ENCODE peak calls at places on chromosomes 6 and 20, in six cellular contexts. G is tibial nerve, H is astrocyte of the cerebellum, N is left ventricle myocardium inferior, D is psoas muscle, A is adrenal gland. K is an unnamed sample.

GRCh38 chr6:106215608-106216007 is 110.0 kb downstream of the ATG5 start:
- DNase-seq in G (no peak), H (no peak), N (no peak), D (no peak), A (no peak), K (no peak)

GRCh38 chr6:50143011-50143719 is 93.4 kb upstream of the DEFB112 start:
- DNase-seq in G (no peak), H (no peak), N (no peak), D (no peak), A (no peak), K (no peak)

GRCh38 chr20:34240698-34241615 is at the start of gene ASIP:
- DNase-seq in G (no peak), H (no peak), N (no peak), D (no peak), A (no peak), K (no peak)

GRCh38 chr6:96394727-96395126 is 126.9 kb upstream of the UFL1 start:
- DNase-seq in G (no peak), H (no peak), N (no peak), D (no peak), A (peak), K (no peak)

GRCh38 chr6:37242042-37242428 is 15.5 kb upstream of the TBC1D22B start:
- DNase-seq in G (no peak), H (no peak), N (no peak), D (no peak), A (no peak), K (no peak)

GRCh38 chr6:22892452-22892851 is 323.1 kb downstream of the HDGFL1 start:
- DNase-seq in G (peak), H (peak), N (no peak), D (no peak), A (no peak), K (peak)

GRCh38 chr6:136753624-136754023 is 38.7 kb downstream of the MAP3K5 start:
- DNase-seq in G (no peak), H (no peak), N (no peak), D (no peak), A (no peak), K (no peak)

GRCh38 chr6:30480536-30481156 is 8.7 kb upstream of the HLA-E start:
- DNase-seq in G (no peak), H (no peak), N (no peak), D (no peak), A (no peak), K (no peak)

GRCh38 chr20:49461894-49462293 is 20.6 kb downstream of the KCNB1 start:
- DNase-seq in G (no peak), H (no peak), N (no peak), D (no peak), A (no peak), K (no peak)

GRCh38 chr6:30748851-30749540 is 4.6 kb upstream of the IER3 start:
- DNase-seq in G (no peak), H (no peak), N (no peak), D (no peak), A (no peak), K (peak)

GRCh38 chr20:36214684-36215256 is 21.5 kb upstream of the AAR2 start:
- DNase-seq in G (no peak), H (no peak), N (no peak), D (no peak), A (no peak), K (peak)

GRCh38 chr6:52531396-52531795 is 45.5 kb downstream of the TRAM2 start:
- DNase-seq in G (no peak), H (no peak), N (no peak), D (no peak), A (no peak), K (no peak)

GRCh38 chr6:99514089-99514488 is 1.1 kb downstream of the USP45 start:
- DNase-seq in G (no peak), H (no peak), N (no peak), D (no peak), A (no peak), K (no peak)

GRCh38 chr20:3247638-3248037 is 8.6 kb upstream of the SLC4A11 start:
- DNase-seq in G (no peak), H (no peak), N (no peak), D (no peak), A (no peak), K (no peak)

GRCh38 chr6:105884426-105884825 is 201.7 kb upstream of the PRDM1 start:
- DNase-seq in G (no peak), H (no peak), N (no peak), D (no peak), A (no peak), K (no peak)

GRCh38 chr6:56708810-56709597 is 66.3 kb upstream of the DST start:
- DNase-seq in G (no peak), H (peak), N (no peak), D (no peak), A (no peak), K (peak)

GRCh38 chr6:100342830-100343229 is 121.9 kb downstream of the SIM1 start:
- DNase-seq in G (no peak), H (no peak), N (no peak), D (no peak), A (no peak), K (peak)

GRCh38 chr6:169965657-169966311 is 214.4 kb downstream of the ERMARD start:
- DNase-seq in G (no peak), H (no peak), N (no peak), D (no peak), A (no peak), K (no peak)

GRCh38 chr6:56842602-56843475 is 112.1 kb upstream of the BEND6 start:
- DNase-seq in G (peak), H (no peak), N (peak), D (peak), A (peak), K (peak)

GRCh38 chr20:33561981-33562601 is 72.2 kb downstream of the CBFA2T2 start:
- DNase-seq in G (peak), H (peak), N (peak), D (peak), A (peak), K (peak)

GRCh38 chr6:148037496-148037895 is 305.1 kb upstream of the SASH1 start:
- DNase-seq in G (no peak), H (no peak), N (no peak), D (no peak), A (no peak), K (no peak)

GRCh38 chr20:23350007-23350854 is at the start of gene NXT1:
- DNase-seq in G (peak), H (peak), N (peak), D (peak), A (peak), K (peak)

GRCh38 chr6:3194535-3195376 is 32.7 kb downstream of the TUBB2B start:
- DNase-seq in G (no peak), H (peak), N (no peak), D (no peak), A (no peak), K (peak)

GRCh38 chr6:7431594-7432390 is 42.2 kb downstream of the RIOK1 start:
- DNase-seq in G (no peak), H (no peak), N (no peak), D (no peak), A (no peak), K (peak)

GRCh38 chr6:136235233-136235564 is 14.9 kb downstream of the MTFR2 start:
- DNase-seq in G (no peak), H (no peak), N (no peak), D (no peak), A (no peak), K (no peak)

GRCh38 chr20:58665606-58666005 is 14.5 kb downstream of the STX16 start:
- DNase-seq in G (no peak), H (no peak), N (no peak), D (peak), A (no peak), K (no peak)

GRCh38 chr6:168226832-168227434 is 92.6 kb downstream of the DACT2 start:
- DNase-seq in G (no peak), H (peak), N (no peak), D (no peak), A (no peak), K (no peak)

GRCh38 chr20:33648396-33649004 is 13.6 kb upstream of the C20orf144 start:
- DNase-seq in G (no peak), H (no peak), N (peak), D (no peak), A (no peak), K (no peak)

GRCh38 chr6:88422831-88423230 is 256.7 kb upstream of the CNR1 start:
- DNase-seq in G (no peak), H (no peak), N (no peak), D (no peak), A (no peak), K (no peak)

GRCh38 chr20:41369673-41370072 is 3.1 kb upstream of the EMILIN3 start:
- DNase-seq in G (no peak), H (no peak), N (no peak), D (no peak), A (no peak), K (no peak)

GRCh38 chr6:83853968-83854501 is 875 bp downstream of the RIPPLY2 start:
- DNase-seq in G (no peak), H (no peak), N (no peak), D (no peak), A (no peak), K (no peak)

GRCh38 chr6:169963581-169964297 is 212.3 kb downstream of the ERMARD start:
- DNase-seq in G (no peak), H (no peak), N (no peak), D (no peak), A (no peak), K (no peak)

GRCh38 chr6:24910850-24911712 is 24.7 kb downstream of the RIPOR2 start:
- DNase-seq in G (peak), H (no peak), N (peak), D (peak), A (peak), K (peak)

GRCh38 chr6:119132211-119133004 is 53.9 kb upstream of the FAM184A start:
- DNase-seq in G (no peak), H (no peak), N (no peak), D (no peak), A (no peak), K (no peak)

GRCh38 chr20:51972031-51972430 is 169.7 kb upstream of the SALL4 start:
- DNase-seq in G (no peak), H (no peak), N (no peak), D (no peak), A (no peak), K (no peak)

GRCh38 chr20:47669927-47670890 is 115.1 kb downstream of the SULF2 start:
- DNase-seq in G (no peak), H (no peak), N (no peak), D (no peak), A (no peak), K (no peak)

GRCh38 chr20:58894652-58895051 is 42.1 kb downstream of the GNAS start:
- DNase-seq in G (no peak), H (no peak), N (no peak), D (no peak), A (no peak), K (no peak)

GRCh38 chr20:54476336-54476928 is 1.0 kb downstream of the DOK5 start:
- DNase-seq in G (no peak), H (no peak), N (no peak), D (no peak), A (no peak), K (no peak)
- H3K4me3 ChIP-seq in G (peak), H (peak), N (peak), D (peak), A (no peak), K (peak)

GRCh38 chr6:42702200-42702599 is 20.2 kb downstream of the PRPH2 start:
- DNase-seq in G (no peak), H (no peak), N (no peak), D (no peak), A (no peak), K (peak)

GRCh38 chr6:42694586-42694985 is 27.8 kb downstream of the PRPH2 start:
- DNase-seq in G (no peak), H (no peak), N (no peak), D (no peak), A (no peak), K (peak)

GRCh38 chr6:42697268-42697655 is 25.1 kb downstream of the PRPH2 start:
- DNase-seq in G (no peak), H (no peak), N (no peak), D (no peak), A (no peak), K (no peak)

GRCh38 chr6:42696526-42697267 is 25.7 kb downstream of the PRPH2 start:
- DNase-seq in G (peak), H (peak), N (no peak), D (no peak), A (no peak), K (peak)

DNA sequence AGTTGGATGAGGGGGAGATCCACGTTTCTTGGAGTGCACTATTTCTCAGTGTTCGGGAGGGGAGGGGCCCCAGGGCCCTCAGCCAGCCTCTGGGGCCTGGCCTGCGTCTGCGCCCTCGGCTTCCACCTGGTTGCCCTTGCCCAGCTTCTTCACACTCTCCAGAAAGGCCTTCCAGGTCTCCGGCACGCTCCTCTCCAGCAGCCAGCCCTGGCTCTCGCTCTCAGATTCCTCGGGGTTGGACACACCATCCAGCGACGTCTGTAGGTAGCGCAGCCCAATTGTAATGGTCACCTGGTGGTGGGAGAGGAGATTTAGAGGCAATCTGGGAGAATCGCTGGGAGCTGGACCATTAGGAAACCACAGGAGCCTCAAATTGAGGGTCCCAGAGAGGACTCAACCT is 24.2 kb downstream of the PRPH2 start:
- DNase-seq in G (no peak), H (no peak), N (no peak), D (no peak), A (no peak), K (no peak)
- TF ChIP-seq CTCF in G (no peak), H (no peak), N (no peak), D (no peak), A (no peak), K (no peak)

DNA sequence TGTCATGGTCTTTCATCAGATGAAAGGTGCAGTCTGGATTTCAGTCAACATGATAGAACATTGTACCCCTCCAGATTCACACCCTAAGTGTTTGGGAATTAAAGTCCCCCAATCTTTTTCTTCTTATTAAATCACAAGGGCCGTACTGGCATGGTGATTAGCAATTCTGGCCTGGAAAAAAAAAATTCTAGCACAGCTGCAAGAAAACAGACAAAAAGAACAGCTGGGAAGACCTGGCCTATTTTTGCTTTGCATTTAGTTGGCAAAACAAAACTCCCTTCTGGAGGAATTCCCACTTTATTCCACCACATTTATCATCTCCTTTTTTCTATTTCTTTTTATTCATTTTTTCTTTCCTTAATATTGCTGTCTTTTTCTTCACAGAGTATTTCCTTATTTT is 39.8 kb upstream of the AKAP12 start:
- DNase-seq in G (no peak), H (no peak), N (no peak), D (no peak), A (no peak), K (no peak)
- H3K4me3 ChIP-seq in G (no peak), H (no peak), N (no peak), D (no peak), A (no peak), K (no peak)

GRCh38 chr20:19098092-19098491 is 114.3 kb upstream of the SLC24A3 start:
- DNase-seq in G (no peak), H (no peak), N (no peak), D (no peak), A (no peak), K (no peak)

GRCh38 chr20:19096847-19097246 is 115.6 kb upstream of the SLC24A3 start:
- DNase-seq in G (no peak), H (no peak), N (no peak), D (no peak), A (no peak), K (no peak)

GRCh38 chr20:19098806-19099578 is 113.5 kb upstream of the SLC24A3 start:
- DNase-seq in G (no peak), H (no peak), N (no peak), D (no peak), A (no peak), K (no peak)

GRCh38 chr20:19094959-19095541 is 117.4 kb upstream of the SLC24A3 start:
- DNase-seq in G (no peak), H (no peak), N (no peak), D (no peak), A (peak), K (no peak)

DNA sequence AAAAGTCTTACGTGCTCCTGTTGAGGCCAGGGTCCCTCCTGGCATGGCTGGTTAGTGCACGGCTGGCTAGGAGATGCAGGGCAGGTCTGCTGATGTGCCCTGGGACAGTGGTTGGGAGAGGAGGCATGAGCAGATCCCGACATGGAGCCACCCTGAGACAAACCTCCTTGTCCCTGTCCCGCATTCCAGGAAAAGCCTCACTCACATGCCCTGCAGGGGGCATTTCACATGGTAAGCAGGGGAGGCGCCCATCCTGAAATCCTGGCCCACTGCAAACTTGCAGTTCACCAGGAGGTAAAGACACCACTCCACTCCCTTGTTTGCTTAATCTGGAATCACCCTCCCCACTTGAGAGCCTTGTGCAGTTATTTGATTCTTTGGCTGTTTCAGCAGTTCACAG is 116.7 kb upstream of the SLC24A3 start:
- DNase-seq in G (no peak), H (no peak), N (no peak), D (no peak), A (no peak), K (no peak)
- TF ChIP-seq CTCF in G (no peak), H (no peak), N (no peak), D (no peak), A (no peak), K (no peak)

DNA sequence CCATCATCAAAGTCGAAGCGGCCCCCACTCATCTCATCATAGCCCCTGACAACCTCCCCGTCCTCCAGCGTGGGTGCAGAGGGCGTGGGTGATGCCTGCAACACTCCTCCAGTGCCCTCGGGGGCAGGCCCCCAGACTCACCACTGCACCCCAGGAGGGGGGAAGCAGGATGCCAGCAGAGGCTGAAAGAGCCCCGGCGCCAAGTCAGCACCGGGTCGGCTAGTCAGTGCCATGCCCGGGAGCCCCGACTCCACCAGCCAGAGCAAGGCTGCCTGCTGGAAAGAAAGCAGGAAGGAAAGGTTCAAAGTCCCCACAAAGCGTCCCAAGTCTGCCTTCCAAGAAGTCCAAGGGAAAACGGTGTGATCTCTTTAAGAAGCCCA is 324 bp downstream of the JPH2 start:
- DNase-seq in G (no peak), H (no peak), N (no peak), D (no peak), A (no peak), K (no peak)
- H3K4me3 ChIP-seq in G (peak), H (peak), N (peak), D (peak), A (peak), K (peak)